ENCODE peak calls at places on chromosomes 2 and 18, in seven cellular contexts. M is neural progenitor cell; Y is fibroblast of pulmonary artery; N is stimulated activated CD4-positive, alpha-beta T cell treated with anti-CD3 and anti-CD28 coated beads, TNF-alpha, amount 100 ng/mL, for 24 hours; R is stimulated activated CD8-positive, alpha-beta memory T cell treated with anti-CD3 and anti-CD28 coated beads, Interleukin-7, amount 100 ng/mL, for 48 hours; Z is T-helper 1 cell; Q is endothelial cell of umbilical vein. L is an unnamed sample.

GRCh38 chr18:3132700-3133099 is 87.1 kb downstream of the MYOM1 start:
- DNase-seq in M (no peak), Y (no peak), N (no peak), R (no peak), Z (no peak), Q (peak; percentile 19), L (no peak)

GRCh38 chr18:3254725-3255124 is 7.1 kb downstream of the MYL12A start:
- DNase-seq in M (no peak), Y (no peak), N (no peak), R (no peak), Z (no peak), Q (no peak), L (no peak)

GRCh38 chr2:69489793-69490192 is 52.6 kb upstream of the NFU1 start:
- DNase-seq in M (no peak), Y (no peak), N (no peak), R (no peak), Z (no peak), Q (no peak), L (no peak)

GRCh38 chr18:69956037-69956436 is 8.4 kb upstream of the CD226 start:
- DNase-seq in M (no peak), Y (no peak), N (no peak), R (no peak), Z (no peak), Q (no peak), L (no peak)

GRCh38 chr2:19035238-19035637 is 323.2 kb downstream of the OSR1 start:
- DNase-seq in M (no peak), Y (peak; percentile 40), N (no peak), R (no peak), Z (no peak), Q (no peak), L (peak; percentile 43)

GRCh38 chr2:165533331-165533730 is 63.8 kb downstream of the CSRNP3 start:
- DNase-seq in M (no peak), Y (no peak), N (no peak), R (no peak), Z (no peak), Q (no peak), L (no peak)

GRCh38 chr2:175068534-175068933 is 63.4 kb upstream of the CHN1 start:
- DNase-seq in M (no peak), Y (no peak), N (no peak), R (no peak), Z (no peak), Q (no peak), L (no peak)

GRCh38 chr18:50159654-50160046 is 35.3 kb downstream of the MYO5B start:
- DNase-seq in M (no peak), Y (no peak), N (no peak), R (no peak), Z (no peak), Q (no peak), L (no peak)

GRCh38 chr2:85326406-85326945 is 1.3 kb downstream of the TGOLN2 start:
- DNase-seq in M (no peak), Y (peak; percentile 71), N (no peak), R (no peak), Z (peak; percentile 29), Q (peak; percentile 49), L (peak; percentile 10)

GRCh38 chr2:207616185-207616584 is 9.0 kb downstream of the METTL21A start:
- DNase-seq in M (no peak), Y (peak; percentile 37), N (no peak), R (no peak), Z (no peak), Q (peak; percentile 21), L (peak; percentile 22)

GRCh38 chr2:169862816-169863215 is 35.6 kb downstream of the UBR3 start:
- DNase-seq in M (no peak), Y (no peak), N (no peak), R (no peak), Z (no peak), Q (no peak), L (no peak)

GRCh38 chr2:128308889-128309288 is 9.8 kb downstream of the HS6ST1 start:
- DNase-seq in M (no peak), Y (no peak), N (no peak), R (no peak), Z (no peak), Q (no peak), L (no peak)

L was measured in AG08395.